ENCODE peak calls at places on chromosomes 5 and 9, in five cellular contexts. One of them, this sample, is unnamed.

GRCh38 chr5:81450940-81451339 is 57.0 kb upstream of the ACOT12 start:
- DNase-seq in IMR-90: peak; percentile 16
- DNase-seq in neuronal stem cell: no peak
- DNase-seq in mesenchymal stem cell: no peak
- DNase-seq in mesendoderm: peak; percentile 28
- DNase-seq in this sample: peak; percentile 51

GRCh38 chr9:126652140-126652558 is 38.4 kb downstream of the LMX1B start:
- DNase-seq in mesenchymal stem cell: no peak
- DNase-seq in mesendoderm: peak; percentile 55
- DNase-seq in IMR-90: no peak
- DNase-seq in neuronal stem cell: no peak
- DNase-seq in this sample: no peak

GRCh38 chr9:13296972-13297371 is 17.5 kb upstream of the MPDZ start:
- DNase-seq in mesenchymal stem cell: no peak
- DNase-seq in IMR-90: no peak
- DNase-seq in mesendoderm: no peak
- DNase-seq in neuronal stem cell: no peak
- DNase-seq in this sample: no peak

GRCh38 chr9:78278177-78278777 is 18.6 kb upstream of the PSAT1 start:
- DNase-seq in IMR-90: peak; percentile 82
- DNase-seq in mesendoderm: no peak
- DNase-seq in mesenchymal stem cell: peak; percentile 92
- DNase-seq in neuronal stem cell: no peak
- DNase-seq in this sample: no peak

GRCh38 chr5:120152472-120152871 is 311.6 kb upstream of the PRR16 start:
- DNase-seq in neuronal stem cell: no peak
- DNase-seq in IMR-90: peak; percentile 95
- DNase-seq in mesenchymal stem cell: peak; percentile 94
- DNase-seq in mesendoderm: no peak
- DNase-seq in this sample: peak; percentile 30

GRCh38 chr5:123485275-123485674 is 26.7 kb upstream of the CSNK1G3 start:
- DNase-seq in neuronal stem cell: no peak
- DNase-seq in mesendoderm: peak; percentile 19
- DNase-seq in mesenchymal stem cell: no peak
- DNase-seq in IMR-90: no peak
- DNase-seq in this sample: no peak

GRCh38 chr5:38800044-38800443 is 45.8 kb upstream of the OSMR start:
- DNase-seq in neuronal stem cell: no peak
- DNase-seq in mesenchymal stem cell: no peak
- DNase-seq in IMR-90: no peak
- DNase-seq in mesendoderm: no peak
- DNase-seq in this sample: no peak

GRCh38 chr9:98635374-98635773 is 73.4 kb downstream of the GABBR2 start:
- DNase-seq in mesendoderm: no peak
- DNase-seq in mesenchymal stem cell: no peak
- DNase-seq in neuronal stem cell: no peak
- DNase-seq in IMR-90: peak; percentile 62
- DNase-seq in this sample: no peak

GRCh38 chr5:94240616-94241287 is 377.7 kb downstream of the KIAA0825 start:
- DNase-seq in mesendoderm: no peak
- DNase-seq in neuronal stem cell: no peak
- DNase-seq in mesenchymal stem cell: no peak
- DNase-seq in IMR-90: peak; percentile 38
- DNase-seq in this sample: no peak

GRCh38 chr5:32024751-32025150 is 149.4 kb downstream of the GOLPH3 start:
- DNase-seq in mesenchymal stem cell: no peak
- DNase-seq in neuronal stem cell: no peak
- DNase-seq in mesendoderm: no peak
- DNase-seq in IMR-90: no peak
- DNase-seq in this sample: no peak

GRCh38 chr9:87714819-87715218 is 11.1 kb upstream of the CTSL start:
- DNase-seq in neuronal stem cell: no peak
- DNase-seq in IMR-90: peak; percentile 90
- DNase-seq in mesendoderm: no peak
- DNase-seq in mesenchymal stem cell: peak; percentile 89
- DNase-seq in this sample: peak; percentile 83

GRCh38 chr9:131854906-131855504 is 115.1 kb upstream of the RAPGEF1 start:
- DNase-seq in neuronal stem cell: no peak
- DNase-seq in mesendoderm: no peak
- DNase-seq in IMR-90: peak; percentile 5
- DNase-seq in mesenchymal stem cell: no peak
- DNase-seq in this sample: no peak

GRCh38 chr9:109653470-109653869 is 126.5 kb upstream of the PALM2AKAP2 start:
- DNase-seq in neuronal stem cell: no peak
- DNase-seq in mesenchymal stem cell: no peak
- DNase-seq in IMR-90: no peak
- DNase-seq in mesendoderm: no peak
- DNase-seq in this sample: no peak

GRCh38 chr5:76546497-76547102 is 76.6 kb downstream of the F2RL2 start:
- DNase-seq in IMR-90: no peak
- DNase-seq in mesenchymal stem cell: no peak
- DNase-seq in mesendoderm: no peak
- DNase-seq in neuronal stem cell: no peak
- DNase-seq in this sample: no peak

GRCh38 chr9:93315118-93315517 is 131.2 kb downstream of the WNK2 start:
- DNase-seq in mesendoderm: no peak
- DNase-seq in IMR-90: no peak
- DNase-seq in neuronal stem cell: no peak
- DNase-seq in mesenchymal stem cell: no peak
- DNase-seq in this sample: no peak

GRCh38 chr5:83844320-83845068 is 123.8 kb upstream of the HAPLN1 start:
- DNase-seq in IMR-90: peak; percentile 74
- DNase-seq in neuronal stem cell: no peak
- DNase-seq in mesendoderm: peak; percentile 30
- DNase-seq in mesenchymal stem cell: peak; percentile 84
- DNase-seq in this sample: peak; percentile 76

GRCh38 chr5:143887901-143888648 is 76.1 kb downstream of the HMHB1 start:
- DNase-seq in neuronal stem cell: no peak
- DNase-seq in mesenchymal stem cell: peak; percentile 87
- DNase-seq in mesendoderm: no peak
- DNase-seq in IMR-90: peak; percentile 75
- DNase-seq in this sample: no peak

GRCh38 chr9:33380390-33381094 is 21.8 kb downstream of the AQP7 start:
- DNase-seq in mesendoderm: peak; percentile 53
- DNase-seq in neuronal stem cell: no peak
- DNase-seq in mesenchymal stem cell: no peak
- DNase-seq in IMR-90: no peak
- DNase-seq in this sample: no peak

GRCh38 chr5:97049175-97049574 is 93.2 kb downstream of the LIX1 start:
- DNase-seq in neuronal stem cell: no peak
- DNase-seq in IMR-90: no peak
- DNase-seq in mesenchymal stem cell: no peak
- DNase-seq in mesendoderm: no peak
- DNase-seq in this sample: no peak

GRCh38 chr5:133992429-133993151 is 12.2 kb downstream of the VDAC1 start:
- DNase-seq in IMR-90: no peak
- DNase-seq in mesendoderm: no peak
- DNase-seq in mesenchymal stem cell: no peak
- DNase-seq in neuronal stem cell: no peak
- DNase-seq in this sample: no peak

GRCh38 chr5:36842087-36842486 is 34.5 kb upstream of the NIPBL start:
- DNase-seq in mesendoderm: no peak
- DNase-seq in neuronal stem cell: no peak
- DNase-seq in IMR-90: no peak
- DNase-seq in mesenchymal stem cell: no peak
- DNase-seq in this sample: no peak

GRCh38 chr5:20157089-20157488 is 169.1 kb upstream of the CDH18 start:
- DNase-seq in mesenchymal stem cell: peak; percentile 3
- DNase-seq in neuronal stem cell: no peak
- DNase-seq in mesendoderm: no peak
- DNase-seq in IMR-90: no peak
- DNase-seq in this sample: peak; percentile 40

GRCh38 chr9:7094052-7094451 is 336.3 kb downstream of the KDM4C start:
- DNase-seq in mesenchymal stem cell: peak; percentile 30
- DNase-seq in neuronal stem cell: peak; percentile 3
- DNase-seq in IMR-90: peak; percentile 24
- DNase-seq in mesendoderm: peak; percentile 64
- DNase-seq in this sample: peak; percentile 55

GRCh38 chr5:18487928-18488480 is 853.7 kb downstream of the TAF11L14 start:
- DNase-seq in neuronal stem cell: no peak
- DNase-seq in mesendoderm: no peak
- DNase-seq in mesenchymal stem cell: peak; percentile 3
- DNase-seq in IMR-90: no peak
- DNase-seq in this sample: no peak

GRCh38 chr9:89731262-89731980 is 126.6 kb downstream of the GADD45G start:
- DNase-seq in mesenchymal stem cell: no peak
- DNase-seq in mesendoderm: no peak
- DNase-seq in IMR-90: no peak
- DNase-seq in neuronal stem cell: no peak
- DNase-seq in this sample: no peak

GRCh38 chr5:112087222-112087621 is 330.2 kb upstream of the NREP start:
- DNase-seq in mesenchymal stem cell: no peak
- DNase-seq in neuronal stem cell: no peak
- DNase-seq in mesendoderm: no peak
- DNase-seq in IMR-90: no peak
- DNase-seq in this sample: no peak
- H3K18ac ChIP-seq in mesenchymal stem cell: no peak overlapping the region
- H3K18ac ChIP-seq in neuronal stem cell: no peak overlapping the region
- H3K18ac ChIP-seq in mesendoderm: no peak overlapping the region
- H3K18ac ChIP-seq in IMR-90: no peak overlapping the region
- H3K18ac ChIP-seq in this sample: no peak overlapping the region

GRCh38 chr9:79357620-79358019 is 214.1 kb upstream of the TLE4 start:
- DNase-seq in mesendoderm: peak; percentile 51
- DNase-seq in neuronal stem cell: no peak
- DNase-seq in IMR-90: no peak
- DNase-seq in mesenchymal stem cell: no peak
- DNase-seq in this sample: peak; percentile 12

GRCh38 chr9:79357185-79357584 is 214.6 kb upstream of the TLE4 start:
- DNase-seq in mesendoderm: no peak
- DNase-seq in neuronal stem cell: no peak
- DNase-seq in mesenchymal stem cell: no peak
- DNase-seq in IMR-90: no peak
- DNase-seq in this sample: no peak

GRCh38 chr9:79346350-79347020 is 225.3 kb upstream of the TLE4 start:
- DNase-seq in neuronal stem cell: no peak
- DNase-seq in mesenchymal stem cell: no peak
- DNase-seq in mesendoderm: no peak
- DNase-seq in IMR-90: peak; percentile 71
- DNase-seq in this sample: peak; percentile 18

GRCh38 chr9:79353856-79354520 is 217.8 kb upstream of the TLE4 start:
- DNase-seq in IMR-90: peak; percentile 85
- DNase-seq in mesendoderm: no peak
- DNase-seq in mesenchymal stem cell: peak; percentile 57
- DNase-seq in neuronal stem cell: no peak
- DNase-seq in this sample: no peak

DNA sequence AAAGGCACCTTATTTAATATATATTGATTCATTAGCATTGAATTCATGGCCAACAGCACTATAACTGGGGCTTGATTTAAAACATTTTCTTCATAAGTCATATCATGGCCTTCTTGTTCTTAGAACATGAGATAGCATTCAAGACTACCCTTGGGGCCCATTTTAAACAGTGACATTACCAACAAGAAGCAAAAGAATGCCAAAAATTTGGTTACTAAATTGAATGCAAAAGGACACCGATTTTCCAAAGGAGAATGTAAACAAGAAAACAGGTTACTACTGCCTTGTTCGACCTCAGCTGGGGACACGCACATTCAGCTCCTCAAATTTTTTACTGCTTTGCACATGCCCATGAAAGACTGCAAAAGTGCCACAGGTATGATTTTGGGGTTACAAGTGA is 219.4 kb upstream of the TLE4 start:
- DNase-seq in IMR-90: no peak
- DNase-seq in mesenchymal stem cell: no peak
- DNase-seq in mesendoderm: peak; percentile 83
- DNase-seq in neuronal stem cell: no peak
- DNase-seq in this sample: peak; percentile 79
- H3K18ac ChIP-seq in IMR-90: no peak overlapping the region
- H3K18ac ChIP-seq in mesenchymal stem cell: no peak overlapping the region
- H3K18ac ChIP-seq in mesendoderm: no peak overlapping the region
- H3K18ac ChIP-seq in neuronal stem cell: no peak overlapping the region
- H3K18ac ChIP-seq in this sample: no peak overlapping the region

GRCh38 chr5:173633304-173633703 is 16.9 kb upstream of the BOD1 start:
- DNase-seq in neuronal stem cell: no peak
- DNase-seq in IMR-90: no peak
- DNase-seq in mesenchymal stem cell: no peak
- DNase-seq in mesendoderm: no peak
- DNase-seq in this sample: no peak

GRCh38 chr5:173629628-173630027 is 13.2 kb upstream of the BOD1 start:
- DNase-seq in IMR-90: no peak
- DNase-seq in mesenchymal stem cell: no peak
- DNase-seq in mesendoderm: peak; percentile 67
- DNase-seq in neuronal stem cell: no peak
- DNase-seq in this sample: no peak

GRCh38 chr5:173628501-173628900 is 12.1 kb upstream of the BOD1 start:
- DNase-seq in mesenchymal stem cell: no peak
- DNase-seq in neuronal stem cell: no peak
- DNase-seq in IMR-90: no peak
- DNase-seq in mesendoderm: no peak
- DNase-seq in this sample: no peak

GRCh38 chr5:173631478-173631877 is 15.0 kb upstream of the BOD1 start:
- DNase-seq in mesenchymal stem cell: no peak
- DNase-seq in neuronal stem cell: no peak
- DNase-seq in IMR-90: no peak
- DNase-seq in mesendoderm: no peak
- DNase-seq in this sample: no peak

DNA sequence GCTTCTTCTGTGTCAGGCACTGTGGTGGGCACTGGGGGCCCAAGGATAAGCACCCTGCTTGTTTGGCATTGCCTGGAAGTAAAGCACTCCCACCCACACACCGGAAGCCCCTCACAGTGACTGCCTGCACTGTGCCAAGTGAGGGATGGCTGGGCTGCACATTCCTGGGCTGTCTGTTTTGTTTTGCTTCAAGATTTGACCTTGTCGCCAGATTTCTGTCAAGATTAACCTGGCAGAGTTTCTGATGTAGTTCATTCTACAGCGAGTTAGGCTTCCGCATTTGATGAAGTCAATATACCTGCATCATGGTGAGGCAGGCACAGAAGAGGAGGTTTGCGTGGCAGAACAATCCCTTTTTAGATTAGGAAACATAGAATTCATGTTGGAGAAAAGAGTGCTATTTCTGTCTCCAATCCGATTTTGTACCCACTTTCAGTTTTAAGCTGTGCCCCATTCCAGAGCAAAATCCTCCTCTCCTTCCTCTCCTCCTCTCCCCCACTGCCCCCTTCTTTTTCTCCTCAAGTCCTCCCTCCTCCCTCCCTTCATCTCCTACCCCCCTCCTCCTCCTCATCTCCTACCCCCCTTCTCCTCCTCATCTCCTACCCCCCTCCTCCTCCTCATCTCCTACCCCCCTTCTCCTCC is 14.4 kb upstream of the BOD1 start:
- DNase-seq in IMR-90: no peak
- DNase-seq in mesendoderm: no peak
- DNase-seq in mesenchymal stem cell: no peak
- DNase-seq in neuronal stem cell: no peak
- DNase-seq in this sample: no peak
- H3K18ac ChIP-seq in IMR-90: no peak overlapping the region
- H3K18ac ChIP-seq in mesendoderm: no peak overlapping the region
- H3K18ac ChIP-seq in mesenchymal stem cell: no peak overlapping the region
- H3K18ac ChIP-seq in neuronal stem cell: no peak overlapping the region
- H3K18ac ChIP-seq in this sample: no peak overlapping the region

DNA sequence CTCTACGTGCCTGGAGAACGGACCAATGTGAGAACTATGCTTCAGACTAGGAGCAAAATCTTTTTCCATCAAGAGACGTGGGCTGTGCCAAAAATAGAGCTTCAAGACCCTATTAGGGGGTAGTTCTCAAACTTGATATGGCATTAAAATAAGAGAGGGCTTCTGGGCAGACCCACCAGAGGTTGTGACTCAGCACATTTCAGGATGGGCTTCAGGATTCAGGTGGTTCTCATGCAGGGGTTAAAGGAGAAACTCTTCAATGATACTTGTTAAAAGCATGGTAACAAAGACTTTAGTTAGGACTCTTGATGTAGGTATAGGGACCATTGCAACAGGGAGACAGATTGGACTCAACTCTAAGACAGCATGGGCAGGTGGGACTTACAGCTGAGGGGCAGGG is 195.5 kb downstream of the RGS3 start:
- DNase-seq in mesendoderm: no peak
- DNase-seq in mesenchymal stem cell: no peak
- DNase-seq in IMR-90: no peak
- DNase-seq in neuronal stem cell: no peak
- DNase-seq in this sample: no peak
- H3K18ac ChIP-seq in mesendoderm: no peak overlapping the region
- H3K18ac ChIP-seq in mesenchymal stem cell: no peak overlapping the region
- H3K18ac ChIP-seq in IMR-90: no peak overlapping the region
- H3K18ac ChIP-seq in neuronal stem cell: no peak overlapping the region
- H3K18ac ChIP-seq in this sample: no peak overlapping the region